ENCODE peak calls at places on chromosomes 5 and 9, in eight cellular contexts. N is endothelial cell, F is fibroblast of lung, W is A549, P is left lung, E is HFFc6, U is stomach, S is mammary epithelial cell. O is an unnamed sample.

GRCh38 chr5:61329729-61330128 is 2.3 kb upstream of the ZSWIM6 start:
- DNase-seq in N (no peak), F (peak), W (peak), P (no peak), E (no peak), U (no peak), S (no peak), O (no peak)

GRCh38 chr5:72314571-72315172 is 5.4 kb downstream of the MRPS27 start:
- DNase-seq in N (no peak), F (peak), W (peak), P (no peak), E (peak), U (peak), S (peak), O (no peak)

GRCh38 chr5:5652181-5652580 is 229.7 kb downstream of the ICE1 start:
- DNase-seq in N (no peak), F (no peak), W (no peak), P (no peak), E (no peak), U (no peak), S (no peak), O (no peak)

GRCh38 chr9:126532019-126532462 is 81.7 kb upstream of the LMX1B start:
- DNase-seq in N (no peak), F (peak), W (no peak), P (no peak), E (no peak), U (no peak), S (no peak), O (no peak)

GRCh38 chr9:135714242-135715055 is 12.5 kb downstream of the KCNT1 start:
- DNase-seq in N (peak), F (no peak), W (no peak), P (no peak), E (no peak), U (no peak), S (no peak), O (no peak)

GRCh38 chr9:101705135-101705661 is 33.2 kb downstream of the GRIN3A start:
- DNase-seq in N (peak), F (no peak), W (no peak), P (no peak), E (no peak), U (no peak), S (peak), O (no peak)

GRCh38 chr5:50881407-50881806 is 215.0 kb downstream of the PARP8 start:
- DNase-seq in N (no peak), F (no peak), W (no peak), P (no peak), E (no peak), U (no peak), S (no peak), O (no peak)

GRCh38 chr9:98101868-98102273 is 17.2 kb downstream of the TRIM14 start:
- DNase-seq in N (no peak), F (no peak), W (no peak), P (peak), E (no peak), U (peak), S (no peak), O (peak)

GRCh38 chr9:105188746-105189145 is 55.7 kb upstream of the SLC44A1 start:
- DNase-seq in N (no peak), F (no peak), W (no peak), P (no peak), E (no peak), U (no peak), S (no peak), O (no peak)

GRCh38 chr9:27518006-27518405 is 6.1 kb upstream of the IFNK start:
- DNase-seq in N (no peak), F (no peak), W (no peak), P (no peak), E (no peak), U (no peak), S (no peak), O (no peak)

GRCh38 chr5:59673438-59674058 is 220.0 kb downstream of the PDE4D start:
- DNase-seq in N (no peak), F (peak), W (peak), P (no peak), E (peak), U (no peak), S (peak), O (no peak)

GRCh38 chr9:13163287-13163686 is 116.2 kb downstream of the MPDZ start:
- DNase-seq in N (no peak), F (no peak), W (no peak), P (no peak), E (no peak), U (no peak), S (no peak), O (no peak)

GRCh38 chr9:106892632-106893031 is 29.7 kb downstream of the ZNF462 start:
- DNase-seq in N (no peak), F (peak), W (peak), P (peak), E (peak), U (no peak), S (peak), O (no peak)

GRCh38 chr5:114387433-114387832 is 25.6 kb downstream of the KCNN2 start:
- DNase-seq in N (no peak), F (no peak), W (no peak), P (no peak), E (no peak), U (no peak), S (no peak), O (no peak)

GRCh38 chr5:174418809-174419522 is 305.4 kb upstream of the MSX2 start:
- DNase-seq in N (no peak), F (no peak), W (peak), P (no peak), E (no peak), U (no peak), S (peak), O (no peak)

GRCh38 chr5:90640484-90641059 is 82.0 kb downstream of the ADGRV1 start:
- DNase-seq in N (no peak), F (no peak), W (no peak), P (no peak), E (no peak), U (no peak), S (peak), O (no peak)

DNA sequence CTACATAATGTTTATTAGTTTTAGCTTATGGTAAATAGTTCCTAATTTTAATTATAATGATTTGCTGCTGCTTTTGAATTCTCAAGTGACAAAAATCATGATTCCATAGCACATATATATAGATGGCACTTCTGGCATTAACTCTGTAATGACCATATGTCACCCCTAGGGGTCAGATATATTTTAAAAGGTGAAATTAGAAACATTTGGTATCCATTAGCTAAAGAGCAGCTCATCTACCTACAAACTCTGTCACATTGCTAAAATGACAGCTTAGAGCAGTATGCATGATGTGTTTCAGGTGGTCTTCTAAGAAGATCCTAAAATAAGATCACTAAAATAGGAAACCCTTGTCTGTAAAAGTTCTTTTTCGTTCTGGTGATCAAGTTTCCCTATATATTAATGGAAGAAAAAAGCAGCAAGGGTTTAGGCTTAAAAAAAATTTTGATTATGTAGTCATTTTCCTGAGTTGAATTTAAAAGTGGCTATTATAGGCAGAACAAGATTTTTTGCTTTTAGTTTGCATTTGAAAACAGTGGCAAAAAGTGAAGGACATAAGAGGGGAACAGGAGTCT is 157.7 kb upstream of the POU5F2 start:
- DNase-seq in N (no peak), F (no peak), W (peak), P (no peak), E (no peak), U (no peak), S (no peak), O (no peak)
- TF ChIP-seq CTCF in N (peak), F (peak), W (peak), P (peak), E (peak), U (no peak), S (peak), O (peak)

DNA sequence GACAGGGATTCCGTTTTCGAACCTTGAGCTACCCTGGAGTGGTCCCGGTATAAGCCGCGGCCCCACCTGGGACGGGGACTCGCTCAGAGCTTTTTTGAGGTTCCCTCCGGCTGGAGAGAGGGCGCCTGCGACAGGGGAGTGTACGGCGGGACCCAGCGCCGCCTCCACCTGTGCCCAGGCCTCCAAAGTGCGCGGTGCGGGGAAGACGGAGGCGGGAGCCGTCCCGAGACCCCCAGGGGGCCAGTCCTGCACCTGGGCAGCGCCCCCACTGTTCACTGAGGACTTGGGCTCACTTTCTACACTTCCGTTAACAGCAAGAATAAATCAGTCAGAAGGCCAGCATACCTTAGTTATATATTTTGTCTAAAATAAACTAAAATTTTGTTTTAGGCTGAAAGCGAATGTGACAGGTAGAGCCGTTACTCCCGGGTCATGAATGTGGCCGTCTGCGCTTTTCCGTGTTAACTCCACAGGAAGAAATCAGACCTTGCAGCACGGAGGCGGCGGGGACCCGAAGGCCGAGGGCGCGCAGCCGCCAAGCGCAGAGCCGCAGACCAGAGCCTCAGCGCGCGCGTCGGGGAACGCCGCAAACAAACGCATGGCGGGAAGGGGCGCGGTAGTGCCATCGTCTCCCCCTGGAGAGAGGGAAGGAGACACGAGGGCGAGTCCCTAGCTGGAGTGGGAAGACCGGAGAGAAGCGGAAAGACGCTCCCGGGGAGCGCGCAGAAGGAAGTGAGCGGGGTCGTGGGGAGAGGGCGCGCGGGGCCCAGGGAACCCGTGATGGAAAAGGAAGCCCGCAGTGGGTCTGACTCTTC is 14.1 kb downstream of the TRIM7 start:
- DNase-seq in N (peak), F (peak), W (no peak), P (peak), E (no peak), U (peak), S (peak), O (no peak)
- TF ChIP-seq CTCF in N (no peak), F (no peak), W (peak), P (no peak), E (peak), U (no peak), S (no peak), O (peak)

GRCh38 chr9:116123171-116123570 is 30.4 kb upstream of the PAPPA start:
- DNase-seq in N (no peak), F (no peak), W (no peak), P (no peak), E (no peak), U (no peak), S (no peak), O (no peak)

DNA sequence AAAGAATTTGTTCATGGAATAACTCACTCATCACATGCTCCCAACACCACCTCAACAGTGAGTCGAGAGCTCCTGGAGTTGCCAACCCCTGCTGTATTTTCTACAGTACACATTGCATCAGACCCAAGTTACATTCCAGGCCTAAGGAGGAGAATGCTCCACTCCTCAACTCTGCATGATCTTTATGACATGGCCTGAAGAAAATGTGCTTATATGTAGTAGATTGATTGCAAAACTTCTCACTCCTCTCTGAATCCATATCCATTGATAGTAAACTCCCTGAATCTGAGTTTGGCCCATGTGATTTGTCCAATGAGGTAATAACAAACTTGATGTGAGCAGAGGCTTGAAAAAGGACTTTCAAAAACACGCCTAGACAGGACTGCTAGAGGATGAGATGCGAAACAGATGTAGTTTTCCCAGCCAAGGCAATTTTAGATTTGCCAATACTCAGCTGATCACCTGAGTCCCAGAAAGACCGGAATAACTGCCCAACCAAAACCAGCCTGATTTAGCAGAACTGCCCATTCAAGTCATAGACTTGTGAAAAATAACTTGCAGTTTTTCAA is 29.0 kb upstream of the PAPPA start:
- DNase-seq in N (no peak), F (peak), W (no peak), P (no peak), E (no peak), U (no peak), S (peak), O (no peak)
- TF ChIP-seq CTCF in N (no peak), F (no peak), W (no peak), P (no peak), E (no peak), U (no peak), S (no peak), O (no peak)

DNA sequence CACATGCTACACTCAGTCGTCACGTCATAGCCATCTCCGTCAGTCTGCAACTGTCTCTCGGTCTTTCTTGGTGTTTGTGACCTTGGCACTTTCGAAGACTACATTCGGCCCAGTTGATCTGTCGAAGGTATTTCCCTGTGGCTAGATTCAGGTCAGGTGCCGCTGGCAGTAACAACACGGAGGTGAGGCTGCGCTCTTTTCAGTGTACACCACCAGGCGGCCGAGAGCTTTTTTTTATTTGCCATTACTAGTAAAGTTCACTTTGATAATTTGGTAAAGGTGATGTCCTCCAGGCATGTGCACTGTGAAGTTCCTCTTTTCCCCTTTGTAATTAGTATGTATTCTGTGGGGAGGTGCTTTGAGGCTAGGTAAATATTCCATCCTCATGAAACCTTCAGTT is 49.7 kb downstream of the RNF130 start:
- DNase-seq in N (no peak), F (no peak), W (no peak), P (no peak), E (no peak), U (no peak), S (no peak), O (no peak)
- TF ChIP-seq CTCF in N (peak), F (no peak), W (no peak), P (no peak), E (peak), U (no peak), S (no peak), O (no peak)

GRCh38 chr9:2872307-2872940 is 28.5 kb upstream of the PUM3 start:
- DNase-seq in N (peak), F (peak), W (no peak), P (no peak), E (peak), U (no peak), S (peak), O (no peak)
- TF ChIP-seq CTCF in N (peak), F (no peak), W (peak), P (no peak), E (peak), U (no peak), S (peak), O (no peak)